ENCODE peak calls at places on chromosomes 6 and 20, in six cellular contexts. One of them, this sample, is unnamed.

GRCh38 chr6:131159578-131159977 is 24.3 kb downstream of the AKAP7 start:
- DNase-seq in left lung: no peak
- DNase-seq in RWPE1: peak
- DNase-seq in fibroblast of the aortic adventitia: peak
- DNase-seq in IMR-90: peak
- DNase-seq in fibroblast of lung: peak
- DNase-seq in this sample: peak

GRCh38 chr20:37234254-37234581 is 27.4 kb downstream of the GHRH start:
- DNase-seq in left lung: no peak
- DNase-seq in RWPE1: no peak
- DNase-seq in fibroblast of the aortic adventitia: no peak
- DNase-seq in IMR-90: no peak
- DNase-seq in fibroblast of lung: no peak
- DNase-seq in this sample: no peak

GRCh38 chr20:5718896-5719595 is 31.2 kb upstream of the SHLD1 start:
- DNase-seq in left lung: no peak
- DNase-seq in RWPE1: no peak
- DNase-seq in fibroblast of the aortic adventitia: peak
- DNase-seq in IMR-90: no peak
- DNase-seq in fibroblast of lung: no peak
- DNase-seq in this sample: no peak

GRCh38 chr6:96089173-96089572 is 73.4 kb downstream of the FUT9 start:
- DNase-seq in left lung: no peak
- DNase-seq in RWPE1: no peak
- DNase-seq in fibroblast of the aortic adventitia: no peak
- DNase-seq in IMR-90: no peak
- DNase-seq in fibroblast of lung: no peak
- DNase-seq in this sample: no peak

GRCh38 chr6:34096193-34096592 is 49.7 kb downstream of the GRM4 start:
- DNase-seq in left lung: no peak
- DNase-seq in RWPE1: no peak
- DNase-seq in fibroblast of the aortic adventitia: no peak
- DNase-seq in IMR-90: no peak
- DNase-seq in fibroblast of lung: no peak
- DNase-seq in this sample: no peak

GRCh38 chr6:90849686-90850085 is 262.8 kb upstream of the MAP3K7 start:
- DNase-seq in left lung: no peak
- DNase-seq in RWPE1: no peak
- DNase-seq in fibroblast of the aortic adventitia: no peak
- DNase-seq in IMR-90: no peak
- DNase-seq in fibroblast of lung: no peak
- DNase-seq in this sample: no peak

GRCh38 chr6:112990971-112991370 is 643.8 kb downstream of the RFPL4B start:
- DNase-seq in left lung: no peak
- DNase-seq in RWPE1: no peak
- DNase-seq in fibroblast of the aortic adventitia: no peak
- DNase-seq in IMR-90: peak
- DNase-seq in fibroblast of lung: no peak
- DNase-seq in this sample: no peak

GRCh38 chr6:157905590-157906337 is 75.9 kb upstream of the SYNJ2 start:
- DNase-seq in left lung: no peak
- DNase-seq in RWPE1: no peak
- DNase-seq in fibroblast of the aortic adventitia: no peak
- DNase-seq in IMR-90: no peak
- DNase-seq in fibroblast of lung: peak
- DNase-seq in this sample: no peak

GRCh38 chr20:62272200-62272599 is 30.6 kb upstream of the ADRM1 start:
- DNase-seq in left lung: no peak
- DNase-seq in RWPE1: no peak
- DNase-seq in fibroblast of the aortic adventitia: no peak
- DNase-seq in IMR-90: no peak
- DNase-seq in fibroblast of lung: no peak
- DNase-seq in this sample: no peak
- TF ChIP-seq CTCF in left lung: no peak
- TF ChIP-seq CTCF in RWPE1: no peak
- TF ChIP-seq CTCF in fibroblast of the aortic adventitia: no peak
- TF ChIP-seq CTCF in IMR-90: no peak
- TF ChIP-seq CTCF in fibroblast of lung: no peak
- TF ChIP-seq CTCF in this sample: no peak

GRCh38 chr20:63008541-63009043 is 1.8 kb upstream of the BHLHE23 start:
- DNase-seq in left lung: no peak
- DNase-seq in RWPE1: no peak
- DNase-seq in fibroblast of the aortic adventitia: no peak
- DNase-seq in IMR-90: no peak
- DNase-seq in fibroblast of lung: no peak
- DNase-seq in this sample: no peak
- TF ChIP-seq CTCF in left lung: no peak
- TF ChIP-seq CTCF in RWPE1: no peak
- TF ChIP-seq CTCF in fibroblast of the aortic adventitia: no peak
- TF ChIP-seq CTCF in IMR-90: no peak
- TF ChIP-seq CTCF in fibroblast of lung: no peak
- TF ChIP-seq CTCF in this sample: no peak

DNA sequence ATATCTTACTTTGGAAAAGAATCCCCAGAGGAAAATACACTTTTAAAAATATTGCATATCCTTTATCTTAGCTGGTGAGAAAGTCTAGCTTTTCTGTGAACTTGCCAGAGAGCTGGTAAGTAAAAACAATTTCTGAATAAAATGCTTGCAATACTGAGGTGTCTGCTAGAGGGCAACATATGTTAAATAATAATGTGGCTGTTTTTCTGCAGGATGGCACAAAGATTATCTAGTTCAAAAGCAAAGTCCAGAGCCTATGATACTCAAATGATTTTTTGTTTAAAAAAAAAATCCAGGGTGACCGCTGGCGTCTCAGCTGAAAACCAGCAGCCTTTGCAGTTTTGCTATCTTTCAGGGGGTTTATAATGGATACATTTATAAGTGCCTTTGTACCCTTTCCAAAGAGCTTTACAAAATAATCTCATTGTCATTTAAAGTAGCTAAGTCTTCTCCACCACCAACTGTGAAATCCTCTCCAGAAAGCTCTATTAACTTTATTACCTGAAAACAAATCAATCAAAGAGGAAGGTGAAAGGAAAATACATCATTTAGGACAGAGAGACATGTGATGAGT is 194.9 kb downstream of the PHACTR1 start:
- DNase-seq in left lung: no peak
- DNase-seq in RWPE1: no peak
- DNase-seq in fibroblast of the aortic adventitia: peak
- DNase-seq in IMR-90: peak
- DNase-seq in fibroblast of lung: peak
- DNase-seq in this sample: peak
- TF ChIP-seq CTCF in left lung: peak
- TF ChIP-seq CTCF in RWPE1: peak
- TF ChIP-seq CTCF in fibroblast of the aortic adventitia: peak
- TF ChIP-seq CTCF in IMR-90: peak
- TF ChIP-seq CTCF in fibroblast of lung: peak
- TF ChIP-seq CTCF in this sample: peak

GRCh38 chr6:13927203-13927602 is 2.5 kb downstream of the RNF182 start:
- DNase-seq in left lung: no peak
- DNase-seq in RWPE1: no peak
- DNase-seq in fibroblast of the aortic adventitia: no peak
- DNase-seq in IMR-90: no peak
- DNase-seq in fibroblast of lung: no peak
- DNase-seq in this sample: no peak
- TF ChIP-seq CTCF in left lung: no peak
- TF ChIP-seq CTCF in RWPE1: no peak
- TF ChIP-seq CTCF in fibroblast of the aortic adventitia: no peak
- TF ChIP-seq CTCF in IMR-90: no peak
- TF ChIP-seq CTCF in fibroblast of lung: no peak
- TF ChIP-seq CTCF in this sample: no peak

DNA sequence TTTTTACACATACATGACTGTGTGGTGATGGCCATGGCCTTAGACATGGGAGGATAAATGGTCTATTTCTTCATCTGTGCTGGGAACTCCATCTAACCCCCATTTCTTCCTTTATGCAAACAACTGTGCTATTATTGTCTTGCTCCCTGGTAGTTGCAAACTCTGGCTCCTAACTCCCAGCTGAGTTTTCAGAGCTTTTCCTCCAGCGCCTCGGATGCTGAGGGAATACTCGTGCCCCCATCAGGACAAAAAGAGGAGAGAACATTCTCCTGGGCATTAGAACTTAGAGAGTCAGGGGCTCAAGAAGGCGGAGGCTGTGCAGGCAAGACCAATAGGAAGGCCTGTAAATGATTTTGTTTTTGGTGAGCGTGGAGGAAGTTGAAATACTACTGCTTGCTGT is 2.1 kb downstream of the DAAM2 start:
- DNase-seq in left lung: no peak
- DNase-seq in RWPE1: no peak
- DNase-seq in fibroblast of the aortic adventitia: no peak
- DNase-seq in IMR-90: no peak
- DNase-seq in fibroblast of lung: no peak
- DNase-seq in this sample: no peak
- TF ChIP-seq CTCF in left lung: no peak
- TF ChIP-seq CTCF in RWPE1: no peak
- TF ChIP-seq CTCF in fibroblast of the aortic adventitia: no peak
- TF ChIP-seq CTCF in IMR-90: no peak
- TF ChIP-seq CTCF in fibroblast of lung: peak
- TF ChIP-seq CTCF in this sample: no peak

GRCh38 chr20:15900443-15900842 is 672.8 kb downstream of the KIF16B start:
- DNase-seq in left lung: no peak
- DNase-seq in RWPE1: no peak
- DNase-seq in fibroblast of the aortic adventitia: no peak
- DNase-seq in IMR-90: no peak
- DNase-seq in fibroblast of lung: no peak
- DNase-seq in this sample: no peak

GRCh38 chr20:15905661-15906060 is 667.6 kb downstream of the KIF16B start:
- DNase-seq in left lung: no peak
- DNase-seq in RWPE1: no peak
- DNase-seq in fibroblast of the aortic adventitia: no peak
- DNase-seq in IMR-90: no peak
- DNase-seq in fibroblast of lung: no peak
- DNase-seq in this sample: no peak

GRCh38 chr20:15899972-15900371 is 673.3 kb downstream of the KIF16B start:
- DNase-seq in left lung: no peak
- DNase-seq in RWPE1: no peak
- DNase-seq in fibroblast of the aortic adventitia: no peak
- DNase-seq in IMR-90: no peak
- DNase-seq in fibroblast of lung: no peak
- DNase-seq in this sample: no peak

DNA sequence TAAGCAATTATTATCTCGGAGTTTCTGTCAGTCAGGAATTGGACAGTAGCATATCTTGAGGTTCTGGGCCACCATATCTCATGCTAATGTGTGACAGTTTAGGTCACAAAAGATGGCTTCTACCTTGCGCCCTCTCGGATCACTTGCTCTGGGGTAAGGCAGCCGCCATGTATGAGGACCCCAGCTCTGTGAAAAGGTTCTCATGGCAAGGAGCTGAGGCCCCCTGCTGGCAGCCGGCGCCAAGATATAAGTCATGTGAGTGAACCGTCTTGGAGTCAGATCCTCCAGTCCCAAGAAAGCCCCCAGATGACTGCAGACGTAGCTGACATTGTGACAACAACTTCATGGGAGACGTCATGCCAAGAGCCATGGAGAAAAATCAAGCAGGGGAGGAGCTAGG is 670.8 kb downstream of the KIF16B start:
- DNase-seq in left lung: peak
- DNase-seq in RWPE1: no peak
- DNase-seq in fibroblast of the aortic adventitia: no peak
- DNase-seq in IMR-90: no peak
- DNase-seq in fibroblast of lung: no peak
- DNase-seq in this sample: no peak
- TF ChIP-seq CTCF in left lung: no peak
- TF ChIP-seq CTCF in RWPE1: no peak
- TF ChIP-seq CTCF in fibroblast of the aortic adventitia: no peak
- TF ChIP-seq CTCF in IMR-90: no peak
- TF ChIP-seq CTCF in fibroblast of lung: no peak
- TF ChIP-seq CTCF in this sample: peak

DNA sequence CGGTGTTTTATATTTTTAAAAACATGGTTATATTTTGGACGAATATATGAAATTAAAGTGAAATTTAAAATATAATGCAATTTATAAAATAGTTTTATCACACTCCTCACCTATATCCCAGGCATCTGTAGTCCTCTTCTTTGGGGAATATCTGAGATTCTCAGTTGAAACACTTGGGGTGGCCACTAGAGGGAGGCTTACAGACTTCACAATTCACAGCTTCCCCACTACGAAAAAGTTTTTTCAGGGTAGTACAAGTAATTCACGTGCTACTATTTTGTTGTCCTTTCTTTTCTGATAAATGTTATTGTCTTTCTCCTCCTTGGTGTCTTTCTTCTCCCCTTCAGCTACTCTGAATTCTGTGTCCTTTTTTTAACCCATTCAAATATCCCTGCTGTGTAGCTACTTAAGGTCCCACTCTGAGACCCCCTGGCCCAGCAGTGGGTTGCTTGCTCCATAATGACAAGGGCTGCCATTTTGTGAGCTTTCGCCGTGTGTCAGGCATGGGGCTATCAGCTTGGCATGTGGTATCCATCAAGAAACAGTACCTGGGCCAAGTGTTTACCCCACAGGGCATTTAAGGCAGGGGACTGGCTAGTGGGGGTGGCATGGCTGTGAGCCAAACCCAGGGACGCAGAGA is 43.6 kb upstream of the PHACTR3 start:
- DNase-seq in left lung: no peak
- DNase-seq in RWPE1: peak
- DNase-seq in fibroblast of the aortic adventitia: peak
- DNase-seq in IMR-90: peak
- DNase-seq in fibroblast of lung: peak
- DNase-seq in this sample: peak
- TF ChIP-seq CTCF in left lung: peak
- TF ChIP-seq CTCF in RWPE1: peak
- TF ChIP-seq CTCF in fibroblast of the aortic adventitia: peak
- TF ChIP-seq CTCF in IMR-90: peak
- TF ChIP-seq CTCF in fibroblast of lung: no peak
- TF ChIP-seq CTCF in this sample: peak